ENCODE peak calls at places on chromosome 15, in six cellular contexts. P is body of pancreas, G is lower leg skin, W is brain microvascular endothelial cell, Q is HFF-Myc, B is fibroblast of the aortic adventitia. K is an unnamed sample.

GRCh38 chr15:43469867-43470266 is 23.1 kb downstream of the TP53BP1 start:
- DNase-seq in B (peak), P (no peak), Q (no peak), W (peak), G (no peak), K (no peak)

GRCh38 chr15:21267686-21268395 is 172.5 kb downstream of the POTEB3 start:
- DNase-seq in P (no peak), B (no peak), W (no peak), G (no peak), Q (no peak), K (no peak)

GRCh38 chr15:76191539-76192244 is 119.6 kb downstream of the ETFA start:
- DNase-seq in G (no peak), P (no peak), B (no peak), Q (no peak), W (no peak), K (no peak)

GRCh38 chr15:61621146-61621545 is 392.0 kb upstream of the RORA start:
- DNase-seq in G (no peak), B (no peak), P (peak), W (no peak), Q (no peak), K (peak)

GRCh38 chr15:57555270-57555669 is 36.4 kb upstream of the MYZAP start:
- DNase-seq in Q (peak), B (no peak), P (no peak), G (no peak), W (no peak), K (no peak)

GRCh38 chr15:51718745-51719144 is 18.7 kb downstream of the LYSMD2 start:
- DNase-seq in W (no peak), B (no peak), G (no peak), Q (no peak), P (no peak), K (no peak)

GRCh38 chr15:25220834-25221233 is 218.0 kb downstream of the UBE3A start:
- DNase-seq in P (no peak), Q (no peak), B (no peak), W (no peak), G (no peak), K (no peak)

GRCh38 chr15:57320543-57321220 is 55.6 kb upstream of the CGNL1 start:
- DNase-seq in W (peak), G (no peak), B (peak), P (peak), Q (no peak), K (no peak)

GRCh38 chr15:41981373-41982132 is 9.2 kb upstream of the EHD4 start:
- DNase-seq in G (no peak), W (no peak), Q (no peak), P (no peak), B (no peak), K (no peak)

GRCh38 chr15:93974804-93975481 is 256.4 kb upstream of the MCTP2 start:
- DNase-seq in Q (no peak), P (peak), W (peak), B (peak), G (peak), K (no peak)

GRCh38 chr15:73560501-73561117 is 72.6 kb downstream of the NPTN start:
- DNase-seq in W (peak), G (no peak), Q (peak), P (peak), B (peak), K (no peak)

GRCh38 chr15:23912191-23912590 is 225.1 kb upstream of the NDN start:
- DNase-seq in W (no peak), Q (no peak), G (no peak), B (no peak), P (peak), K (peak)

GRCh38 chr15:91116379-91117067 is 16.5 kb downstream of the SV2B start:
- DNase-seq in B (peak), P (peak), G (no peak), Q (no peak), W (peak), K (no peak)

GRCh38 chr15:90828111-90828510 is 40.3 kb upstream of the FURIN start:
- DNase-seq in B (no peak), W (no peak), Q (no peak), P (no peak), G (no peak), K (no peak)

GRCh38 chr15:59224474-59224873 is 17.8 kb downstream of the LDHAL6B start:
- DNase-seq in W (peak), Q (no peak), P (no peak), B (no peak), G (no peak), K (no peak)

GRCh38 chr15:25514522-25514921 is 75.7 kb upstream of the UBE3A start:
- DNase-seq in G (no peak), P (no peak), B (no peak), Q (no peak), W (no peak), K (no peak)

GRCh38 chr15:33218071-33218491 is 23.6 kb upstream of the FMN1 start:
- DNase-seq in Q (no peak), B (no peak), P (no peak), W (no peak), G (no peak), K (no peak)

GRCh38 chr15:31510003-31510402 is 183.4 kb downstream of the KLF13 start:
- DNase-seq in P (no peak), Q (no peak), B (no peak), G (no peak), W (no peak), K (no peak)

GRCh38 chr15:32700501-32701150 is 17.2 kb upstream of the GREM1 start:
- DNase-seq in P (peak), G (no peak), W (no peak), Q (no peak), B (no peak), K (no peak)

GRCh38 chr15:60721706-60722105 is 242.8 kb upstream of the ICE2 start:
- DNase-seq in G (no peak), P (no peak), Q (no peak), W (peak), B (peak), K (no peak)

GRCh38 chr15:60423540-60423939 is 25.8 kb upstream of the ANXA2 start:
- DNase-seq in W (peak), Q (peak), B (peak), P (no peak), G (no peak), K (no peak)

DNA sequence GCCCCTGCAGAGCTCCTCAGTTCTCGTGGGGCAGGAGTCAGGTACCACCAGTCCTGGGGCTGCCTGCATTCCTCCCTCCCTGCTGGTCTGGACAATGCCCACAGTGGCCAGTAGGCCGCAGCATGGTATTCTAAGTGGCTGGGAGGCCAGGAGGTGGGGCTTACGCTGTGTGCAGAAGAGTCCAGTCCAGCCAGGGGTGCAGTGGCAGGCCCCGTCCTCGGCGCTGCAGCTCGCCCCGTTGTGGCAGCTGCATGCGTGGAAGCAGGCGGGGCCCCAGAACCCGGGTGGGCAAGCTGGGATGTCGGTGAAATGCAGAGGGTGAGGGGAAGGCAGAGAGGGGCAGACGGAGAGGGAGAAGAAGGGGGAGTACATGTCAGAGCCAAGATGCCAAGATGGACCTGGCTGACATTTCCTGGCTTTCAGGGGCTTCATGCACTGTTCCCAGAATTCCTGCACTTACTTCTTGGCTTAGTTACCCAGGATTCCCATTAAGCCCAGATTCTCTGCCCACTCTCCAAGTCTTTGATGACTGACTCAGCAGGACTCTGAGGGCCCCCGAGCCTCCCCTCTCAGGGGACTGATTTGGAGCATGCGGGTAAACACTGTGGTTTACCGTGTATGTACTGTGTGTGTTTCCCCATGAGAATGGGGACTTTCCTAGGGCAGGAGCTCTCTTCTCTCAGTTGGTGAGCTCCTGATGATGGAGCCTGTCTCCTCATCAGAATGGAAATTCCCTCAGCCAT is 47.5 kb downstream of the RAB11A start:
- DNase-seq in Q (no peak), G (no peak), W (peak), B (peak), P (peak), K (peak)
- TF ChIP-seq CTCF in Q (peak), G (no peak), W (peak), B (peak), P (peak), K (peak)

GRCh38 chr15:81959196-81959595 is 86.6 kb downstream of the MEX3B start:
- DNase-seq in P (no peak), Q (no peak), W (no peak), G (no peak), B (no peak), K (no peak)
- TF ChIP-seq CTCF in P (no peak), Q (no peak), W (no peak), G (no peak), B (no peak), K (no peak)

GRCh38 chr15:96893159-96893906 is 562.8 kb downstream of the NR2F2 start:
- DNase-seq in B (peak), W (peak), G (no peak), Q (no peak), P (peak), K (peak)
- TF ChIP-seq CTCF in B (peak), W (peak), G (no peak), Q (no peak), P (peak), K (no peak)

DNA sequence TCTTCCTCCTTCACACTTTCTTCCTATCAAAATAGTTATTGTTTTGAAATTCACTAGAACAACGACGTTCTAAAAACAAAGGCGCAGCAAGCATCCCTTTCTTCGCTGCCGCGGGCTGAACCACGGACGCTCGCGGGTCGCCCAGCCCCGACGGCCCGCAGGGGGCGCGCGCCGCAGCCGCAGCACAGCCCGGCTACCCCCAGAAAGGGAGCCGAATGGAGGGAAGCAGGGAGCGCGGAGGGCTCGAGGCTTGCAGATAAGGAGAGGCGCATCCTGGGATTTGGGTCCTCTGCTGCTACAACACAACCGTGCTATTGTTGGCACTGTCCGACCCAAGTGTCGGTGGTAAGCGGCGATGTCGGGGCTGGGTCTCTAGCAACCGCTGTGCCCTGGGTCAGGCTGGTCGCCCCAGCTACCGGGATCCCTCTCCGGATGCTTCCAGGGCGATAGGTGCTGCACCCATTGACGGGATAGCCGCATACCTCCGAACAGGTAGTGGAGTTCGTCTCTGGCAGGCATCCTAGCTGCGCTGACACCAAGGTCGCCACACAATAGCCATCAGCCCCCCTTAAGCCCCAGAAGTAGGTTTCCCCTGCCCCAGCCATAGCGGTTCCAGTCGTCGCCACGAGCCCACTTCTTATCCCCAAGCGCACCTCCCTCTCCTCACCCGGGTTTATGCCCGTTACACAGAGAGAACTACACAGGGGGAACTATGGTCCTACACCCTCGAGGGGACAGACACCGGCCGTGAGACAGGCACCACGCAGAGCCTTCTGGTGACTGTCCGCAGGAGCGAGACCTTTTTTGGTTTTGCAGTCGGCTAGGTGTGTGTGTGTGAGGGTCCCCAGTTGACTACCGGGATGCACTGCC is 6.0 kb downstream of the ONECUT1 start:
- DNase-seq in W (no peak), B (no peak), G (no peak), P (peak), Q (no peak), K (peak)
- TF ChIP-seq CTCF in W (peak), B (no peak), G (no peak), P (peak), Q (peak), K (peak)

GRCh38 chr15:72222433-72222832 is 8.6 kb downstream of the PKM start:
- DNase-seq in Q (no peak), W (no peak), G (peak), B (no peak), P (no peak), K (no peak)
- TF ChIP-seq CTCF in Q (no peak), W (no peak), G (no peak), B (no peak), P (no peak), K (no peak)

GRCh38 chr15:63348392-63348791 is 33.3 kb downstream of the CA12 start:
- DNase-seq in G (peak), B (peak), W (peak), Q (no peak), P (peak), K (no peak)

GRCh38 chr15:63349621-63350020 is 32.0 kb downstream of the CA12 start:
- DNase-seq in Q (no peak), G (no peak), P (peak), W (no peak), B (no peak), K (no peak)

GRCh38 chr15:63351170-63351569 is 30.5 kb downstream of the CA12 start:
- DNase-seq in P (no peak), B (no peak), W (no peak), Q (no peak), G (peak), K (no peak)

GRCh38 chr15:63349156-63349555 is 32.5 kb downstream of the CA12 start:
- DNase-seq in B (no peak), Q (no peak), G (no peak), P (peak), W (no peak), K (no peak)

DNA sequence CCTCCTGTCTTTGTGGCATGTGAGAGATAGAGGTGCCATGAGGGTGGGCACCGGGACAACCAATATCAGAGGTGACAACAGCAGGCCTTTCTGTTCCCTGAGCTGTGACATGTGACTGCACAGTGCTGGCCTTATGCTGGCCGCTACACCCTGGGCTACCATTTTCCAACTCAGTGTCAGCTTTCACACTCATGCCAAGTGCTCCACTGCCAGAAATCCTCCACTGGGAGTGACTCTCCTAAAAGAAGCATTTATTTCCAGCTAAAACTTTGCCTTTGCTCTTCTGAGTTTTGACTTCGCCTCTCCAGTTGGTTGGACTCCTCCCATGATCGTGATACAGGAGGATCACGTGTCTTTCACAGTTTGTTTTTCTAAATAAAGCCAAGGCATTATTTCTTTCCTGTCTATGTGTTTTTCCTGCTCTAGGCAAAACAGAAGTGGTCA is 31.4 kb downstream of the CA12 start:
- DNase-seq in G (peak), Q (no peak), P (peak), W (no peak), B (peak), K (no peak)
- TF ChIP-seq CTCF in G (no peak), Q (no peak), P (no peak), W (no peak), B (no peak), K (no peak)

DNA sequence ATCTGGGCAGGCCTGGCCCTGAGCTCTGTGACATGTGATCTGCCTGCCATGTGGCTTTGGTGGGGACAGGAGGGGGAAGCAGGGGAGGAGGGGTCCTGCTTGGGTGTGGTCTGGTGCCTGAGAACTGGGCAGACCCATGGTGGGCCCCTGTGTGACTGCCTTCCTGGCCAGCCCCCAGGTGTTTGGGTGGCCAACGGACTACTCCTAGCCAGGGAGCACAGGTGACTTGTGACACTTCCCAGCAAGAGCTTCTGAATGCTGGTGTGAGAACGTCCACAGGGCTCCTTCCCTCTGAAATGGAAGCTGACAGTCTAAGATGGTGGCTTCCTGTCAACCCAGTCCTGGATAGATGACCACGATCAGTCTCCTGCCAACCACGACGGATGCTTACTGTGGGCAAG is 136.1 kb upstream of the MEF2A start:
- DNase-seq in P (no peak), Q (no peak), W (no peak), B (no peak), G (no peak), K (peak)
- TF ChIP-seq CTCF in P (no peak), Q (no peak), W (no peak), B (no peak), G (no peak), K (no peak)

GRCh38 chr15:39874890-39875549 is 45.0 kb downstream of the GPR176 start:
- DNase-seq in B (peak), Q (no peak), G (peak), W (peak), P (peak), K (peak)
- TF ChIP-seq CTCF in B (peak), Q (peak), G (no peak), W (peak), P (peak), K (peak)

DNA sequence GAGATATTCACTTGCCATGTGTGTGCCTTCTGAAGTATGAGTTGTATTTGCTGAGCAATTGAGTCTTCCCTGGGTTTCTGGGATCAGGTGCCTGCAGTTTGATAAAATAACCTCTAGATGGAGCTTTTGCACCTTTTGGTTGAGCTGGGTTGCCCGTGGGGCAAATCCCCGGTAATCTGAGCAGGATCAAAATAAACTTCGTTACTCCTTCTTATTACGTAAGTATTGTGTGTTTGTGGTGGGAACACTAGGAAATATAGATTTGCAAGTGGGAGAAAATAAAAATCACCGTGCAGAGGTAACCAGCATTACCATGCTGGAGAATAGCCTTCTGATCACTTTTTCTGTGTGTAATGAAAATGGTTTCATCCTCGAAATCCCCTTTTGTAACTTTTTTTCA is 277.4 kb upstream of the NR2E3 start:
- DNase-seq in W (peak), G (no peak), B (peak), Q (no peak), P (no peak), K (no peak)
- TF ChIP-seq CTCF in W (peak), G (no peak), B (peak), Q (peak), P (peak), K (peak)